ENCODE peak calls at places on chromosomes 7 and 10, in five cellular contexts. O is HFF-Myc, V is BJ, C is body of pancreas, U is tibial artery. X is an unnamed sample.
A peak's percentile ranks its signal among the peaks of the same experiment; 100 is the strongest.

GRCh38 chr7:151431281-151431767 is 8.6 kb downstream of the CRYGN start:
- DNase-seq in O (no peak), V (no peak), C (no peak), U (no peak), X (no peak)

GRCh38 chr7:24477807-24478655 is 95.2 kb upstream of the PALS2 start:
- DNase-seq in O (peak; percentile 31), V (peak; percentile 13), C (peak; percentile 13), U (peak; percentile 68), X (peak; percentile 46)

GRCh38 chr10:48945441-48946143 is 6.0 kb upstream of the LRRC18 start:
- DNase-seq in O (no peak), V (no peak), C (no peak), U (no peak), X (no peak)

GRCh38 chr10:80502621-80503583 is 34.8 kb upstream of the SH2D4B start:
- DNase-seq in O (no peak), V (no peak), C (no peak), U (no peak), X (no peak)

GRCh38 chr10:132158122-132158741 is 28.5 kb upstream of the DPYSL4 start:
- DNase-seq in O (no peak), V (no peak), C (no peak), U (no peak), X (no peak)

GRCh38 chr10:8034666-8035640 is 19.5 kb upstream of the GATA3 start:
- DNase-seq in O (no peak), V (no peak), C (no peak), U (no peak), X (peak; percentile 69)

GRCh38 chr10:123562811-123563580 is 103.2 kb upstream of the GPR26 start:
- DNase-seq in O (no peak), V (no peak), C (no peak), U (no peak), X (no peak)

GRCh38 chr10:130929422-130930325 is 381.8 kb downstream of the TCERG1L start:
- DNase-seq in O (no peak), V (no peak), C (no peak), U (no peak), X (no peak)

GRCh38 chr10:21860718-21861117 is 142.8 kb downstream of the DNAJC1 start:
- DNase-seq in O (no peak), V (no peak), C (no peak), U (no peak), X (no peak)

GRCh38 chr10:14205246-14205645 is 125.5 kb downstream of the FRMD4A start:
- DNase-seq in O (no peak), V (no peak), C (no peak), U (no peak), X (no peak)

GRCh38 chr10:92569071-92569470 is 4.8 kb downstream of the IDE start:
- DNase-seq in O (no peak), V (no peak), C (no peak), U (no peak), X (no peak)

GRCh38 chr7:51034531-51035264 is 252.0 kb upstream of the GRB10 start:
- DNase-seq in O (peak; percentile 56), V (peak; percentile 49), C (peak; percentile 49), U (no peak), X (peak; percentile 82)

GRCh38 chr7:103524042-103524907 is 78.3 kb upstream of the SLC26A5 start:
- DNase-seq in O (peak; percentile 4), V (no peak), C (no peak), U (no peak), X (no peak)

GRCh38 chr7:24392774-24393173 is 108.8 kb downstream of the NPY start:
- DNase-seq in O (no peak), V (no peak), C (no peak), U (no peak), X (no peak)

GRCh38 chr10:43679509-43679908 is 30.8 kb upstream of the ZNF32 start:
- DNase-seq in O (no peak), V (no peak), C (peak; percentile 94), U (peak; percentile 51), X (peak; percentile 17)

GRCh38 chr10:98414932-98415709 is at the start of gene PYROXD2:
- DNase-seq in O (peak; percentile 81), V (peak; percentile 65), C (peak; percentile 80), U (peak; percentile 91), X (peak; percentile 85)

GRCh38 chr10:77520995-77521394 is 116.6 kb downstream of the KCNMA1 start:
- DNase-seq in O (no peak), V (no peak), C (no peak), U (no peak), X (no peak)

GRCh38 chr10:77522268-77522809 is 115.3 kb downstream of the KCNMA1 start:
- DNase-seq in O (no peak), V (no peak), C (no peak), U (no peak), X (no peak)

GRCh38 chr10:77527839-77528238 is 109.8 kb downstream of the KCNMA1 start:
- DNase-seq in O (no peak), V (no peak), C (no peak), U (no peak), X (no peak)

GRCh38 chr10:77526861-77527617 is 110.6 kb downstream of the KCNMA1 start:
- DNase-seq in O (no peak), V (no peak), C (no peak), U (no peak), X (no peak)

GRCh38 chr10:77524300-77524711 is 113.3 kb downstream of the KCNMA1 start:
- DNase-seq in O (no peak), V (peak; percentile 91), C (no peak), U (no peak), X (no peak)
- H3K4me3 ChIP-seq in O (no peak overlapping the region), V (no peak overlapping the region), C (no peak overlapping the region), U (no peak overlapping the region), X (no peak overlapping the region)

GRCh38 chr7:146865696-146866095 is 749.1 kb downstream of the CNTNAP2 start:
- DNase-seq in O (no peak), V (no peak), C (no peak), U (no peak), X (no peak)
- TF ChIP-seq CTCF in O (no peak), V (no peak), C (no peak), U (no peak), X (no peak)

GRCh38 chr7:141074162-141074989 is 512 bp downstream of the TMEM178B start:
- DNase-seq in O (no peak), V (no peak), C (peak; percentile 23), U (no peak), X (no peak)
- H3K4me3 ChIP-seq in O (peak overlapping the region; percentile 26), V (peak overlapping the region; percentile 16), C (peak overlapping the region; percentile 47), U (peak overlapping the region; percentile 43), X (peak overlapping the region; percentile 52)

GRCh38 chr10:1227505-1228402 is 171.6 kb downstream of the WDR37 start:
- DNase-seq in O (no peak), V (no peak), C (no peak), U (no peak), X (no peak)
- TF ChIP-seq CTCF in O (no peak), V (no peak), C (no peak), U (peak; percentile 25), X (no peak)

DNA sequence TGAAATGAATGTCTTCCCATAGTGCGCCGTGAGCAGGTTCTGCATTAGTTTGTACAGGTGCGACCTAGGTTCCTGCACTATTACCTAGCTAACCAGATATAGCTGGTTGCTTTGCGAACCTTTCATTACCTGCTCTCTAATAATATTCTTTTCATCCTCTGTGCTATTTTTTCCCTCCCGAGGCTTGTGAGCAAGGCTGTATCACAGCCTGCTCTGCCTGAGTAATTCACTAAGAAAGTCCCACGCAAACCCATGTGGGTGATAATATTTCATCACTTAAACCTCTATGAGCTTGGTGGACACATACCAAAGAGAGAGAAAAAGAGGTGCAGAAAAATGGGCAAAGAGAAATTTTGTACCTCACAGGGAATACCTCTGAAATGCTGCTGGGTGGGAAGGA is 8.4 kb downstream of the INHBA start:
- DNase-seq in O (no peak), V (no peak), C (no peak), U (no peak), X (no peak)
- H3K4me3 ChIP-seq in O (no peak overlapping the region), V (no peak overlapping the region), C (no peak overlapping the region), U (peak overlapping the region; percentile 70), X (no peak overlapping the region)

DNA sequence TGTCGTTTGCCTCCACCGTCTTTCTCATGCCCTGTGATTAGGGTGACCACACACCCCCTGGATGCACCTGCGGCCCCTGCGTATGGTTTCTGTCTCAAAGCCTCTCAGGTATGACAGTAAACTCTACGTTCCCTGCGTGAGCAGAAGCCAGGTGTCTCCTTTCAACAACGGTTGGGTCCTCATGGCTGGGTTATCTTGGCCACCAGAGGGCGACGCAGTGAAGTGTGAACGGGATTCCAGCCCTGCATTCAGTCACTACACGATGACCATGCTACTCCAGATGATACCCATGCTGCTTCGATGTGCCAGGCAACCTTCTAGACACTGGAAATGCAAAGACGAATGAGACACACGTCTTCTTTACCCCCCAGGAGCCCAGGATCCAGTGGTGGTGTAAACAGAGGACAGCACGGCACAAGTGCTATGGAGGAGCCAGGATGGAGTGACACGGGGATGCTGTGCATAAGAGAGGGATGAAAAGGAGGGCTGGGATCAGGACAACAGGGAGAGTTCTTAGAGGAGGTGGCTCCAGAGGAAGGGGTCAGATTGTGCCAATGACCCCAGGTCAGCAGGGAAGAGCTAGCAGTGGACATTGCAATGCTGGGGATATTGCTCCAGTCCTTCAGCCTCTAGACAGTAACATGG is 228.1 kb upstream of the PFKP start:
- DNase-seq in O (no peak), V (no peak), C (peak; percentile 54), U (no peak), X (no peak)
- TF ChIP-seq CTCF in O (peak; percentile 39), V (peak; percentile 34), C (peak; percentile 39), U (no peak), X (peak; percentile 27)

DNA sequence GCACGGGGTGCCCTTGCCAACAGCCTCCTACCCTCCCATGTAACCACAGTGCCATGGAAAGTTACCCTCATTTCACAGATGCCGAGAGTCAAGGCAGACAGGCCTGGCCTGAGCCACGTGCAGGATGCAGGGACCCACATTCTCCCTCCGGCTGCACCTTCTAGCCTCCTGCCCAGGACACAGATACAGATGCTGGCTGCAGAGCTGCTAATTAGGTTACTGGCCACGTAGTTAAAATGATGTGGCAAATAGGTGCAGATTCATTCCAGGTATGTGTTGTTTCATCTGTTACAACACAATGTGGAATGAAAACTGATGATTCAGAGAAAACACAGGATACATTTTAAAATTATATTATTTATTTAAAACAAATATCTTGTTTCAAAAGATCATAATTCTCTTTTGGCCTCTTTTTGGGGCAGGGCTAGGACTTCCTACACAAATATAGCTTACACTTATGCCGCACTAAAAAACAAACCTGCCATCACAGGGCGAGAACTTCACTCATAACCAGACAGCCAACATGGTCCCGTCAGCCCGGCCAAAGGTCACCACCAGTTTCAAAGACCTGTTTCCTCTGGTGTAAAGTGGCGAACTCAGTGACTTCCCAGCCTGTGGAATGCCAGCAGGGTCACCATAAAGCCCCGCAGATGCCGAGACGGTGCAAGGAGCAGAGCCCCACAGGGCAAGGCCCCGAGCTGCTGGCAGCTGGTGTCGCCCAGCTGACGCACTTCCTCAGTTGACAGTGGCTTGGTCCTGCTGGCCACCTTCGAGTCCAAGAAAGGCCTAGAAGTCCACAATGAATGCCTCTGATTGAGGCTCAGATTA is 83.5 kb downstream of the TNS3 start:
- DNase-seq in O (no peak), V (no peak), C (no peak), U (no peak), X (peak; percentile 69)
- H3K4me3 ChIP-seq in O (no peak overlapping the region), V (no peak overlapping the region), C (no peak overlapping the region), U (no peak overlapping the region), X (no peak overlapping the region)

DNA sequence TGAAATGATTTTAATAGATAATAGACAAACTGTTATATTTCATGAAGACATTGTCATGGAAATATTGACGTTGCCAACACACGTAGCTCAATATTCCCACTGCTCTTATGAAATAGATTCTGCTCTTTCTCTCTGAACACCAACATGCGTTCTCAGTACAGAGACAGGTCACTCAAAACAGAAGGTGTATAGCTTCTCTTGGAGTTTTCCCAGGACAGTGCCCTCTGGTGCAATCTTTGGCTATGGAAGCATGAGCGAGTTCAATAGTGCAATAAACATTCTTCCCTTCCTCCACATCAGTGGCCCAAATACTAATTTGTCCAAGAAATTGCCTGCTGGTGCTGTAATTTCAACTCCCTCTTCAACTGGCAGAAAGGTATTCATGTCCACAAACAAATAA is 145.3 kb downstream of the MAGI2 start:
- DNase-seq in O (no peak), V (no peak), C (no peak), U (no peak), X (no peak)
- TF ChIP-seq CTCF in O (no peak), V (peak; percentile 13), C (no peak), U (no peak), X (no peak)

X was measured in retinal pigment epithelial cell.